ENCODE peak calls at places on chromosomes 16 and 17, in six cellular contexts. One of them, this sample, is unnamed.

GRCh38 chr16:81505011-81505660 is 60.5 kb downstream of the CMIP start:
- DNase-seq in GM23338: peak
- DNase-seq in endothelial cell: no peak
- DNase-seq in uterus: no peak
- DNase-seq in AG08396: no peak
- DNase-seq in thoracic aorta: no peak
- DNase-seq in this sample: no peak

GRCh38 chr16:1152651-1153259 is at the start of gene CACNA1H:
- DNase-seq in GM23338: peak
- DNase-seq in endothelial cell: peak
- DNase-seq in uterus: peak
- DNase-seq in AG08396: peak
- DNase-seq in thoracic aorta: no peak
- DNase-seq in this sample: no peak

GRCh38 chr16:23245268-23245667 is 56.8 kb upstream of the SCNN1B start:
- DNase-seq in GM23338: no peak
- DNase-seq in endothelial cell: no peak
- DNase-seq in uterus: peak
- DNase-seq in AG08396: no peak
- DNase-seq in thoracic aorta: peak
- DNase-seq in this sample: no peak

GRCh38 chr16:21117567-21117966 is 33.1 kb downstream of the DNAH3 start:
- DNase-seq in GM23338: no peak
- DNase-seq in endothelial cell: no peak
- DNase-seq in uterus: no peak
- DNase-seq in AG08396: no peak
- DNase-seq in thoracic aorta: no peak
- DNase-seq in this sample: no peak

GRCh38 chr17:6231886-6232767 is 161.9 kb downstream of the WSCD1 start:
- DNase-seq in GM23338: peak
- DNase-seq in endothelial cell: no peak
- DNase-seq in uterus: no peak
- DNase-seq in AG08396: peak
- DNase-seq in thoracic aorta: no peak
- DNase-seq in this sample: no peak

GRCh38 chr16:71537643-71538042 is 11.4 kb downstream of the CHST4 start:
- DNase-seq in GM23338: peak
- DNase-seq in endothelial cell: peak
- DNase-seq in uterus: no peak
- DNase-seq in AG08396: peak
- DNase-seq in thoracic aorta: no peak
- DNase-seq in this sample: no peak

GRCh38 chr16:79096246-79096645 is 504.3 kb downstream of the MAF start:
- DNase-seq in GM23338: no peak
- DNase-seq in endothelial cell: no peak
- DNase-seq in uterus: no peak
- DNase-seq in AG08396: no peak
- DNase-seq in thoracic aorta: no peak
- DNase-seq in this sample: no peak

GRCh38 chr16:70294385-70295029 is 4.5 kb upstream of the DDX19B start:
- DNase-seq in GM23338: peak
- DNase-seq in endothelial cell: no peak
- DNase-seq in uterus: no peak
- DNase-seq in AG08396: no peak
- DNase-seq in thoracic aorta: no peak
- DNase-seq in this sample: no peak

GRCh38 chr17:17042851-17043667 is 802 bp downstream of the MPRIP start:
- DNase-seq in GM23338: peak
- DNase-seq in endothelial cell: peak
- DNase-seq in uterus: peak
- DNase-seq in AG08396: no peak
- DNase-seq in thoracic aorta: no peak
- DNase-seq in this sample: no peak

GRCh38 chr17:33523577-33523981 is 230.5 kb upstream of the ASIC2 start:
- DNase-seq in GM23338: no peak
- DNase-seq in endothelial cell: no peak
- DNase-seq in uterus: peak
- DNase-seq in AG08396: no peak
- DNase-seq in thoracic aorta: no peak
- DNase-seq in this sample: no peak

GRCh38 chr17:58242171-58242784 is 3.9 kb downstream of the LPO start:
- DNase-seq in GM23338: peak
- DNase-seq in endothelial cell: no peak
- DNase-seq in uterus: no peak
- DNase-seq in AG08396: no peak
- DNase-seq in thoracic aorta: no peak
- DNase-seq in this sample: no peak

GRCh38 chr17:43912635-43913304 is 5.4 kb upstream of the MPP2 start:
- DNase-seq in GM23338: no peak
- DNase-seq in endothelial cell: no peak
- DNase-seq in uterus: no peak
- DNase-seq in AG08396: no peak
- DNase-seq in thoracic aorta: no peak
- DNase-seq in this sample: no peak

GRCh38 chr17:35082073-35082657 is 18.7 kb upstream of the RFFL start:
- DNase-seq in GM23338: no peak
- DNase-seq in endothelial cell: no peak
- DNase-seq in uterus: no peak
- DNase-seq in AG08396: peak
- DNase-seq in thoracic aorta: no peak
- DNase-seq in this sample: no peak

GRCh38 chr17:6510321-6511023 is 45.9 kb downstream of the PITPNM3 start:
- DNase-seq in GM23338: no peak
- DNase-seq in endothelial cell: no peak
- DNase-seq in uterus: no peak
- DNase-seq in AG08396: peak
- DNase-seq in thoracic aorta: no peak
- DNase-seq in this sample: no peak

GRCh38 chr17:79563237-79564013 is 47.4 kb downstream of the RBFOX3 start:
- DNase-seq in GM23338: no peak
- DNase-seq in endothelial cell: peak
- DNase-seq in uterus: no peak
- DNase-seq in AG08396: no peak
- DNase-seq in thoracic aorta: no peak
- DNase-seq in this sample: no peak